ENCODE peak calls at places on chromosomes 7 and 10, in five cellular contexts. One of them, this sample, is unnamed.

GRCh38 chr10:62136931-62137330 is 131.7 kb downstream of the RTKN2 start:
- DNase-seq in HCT116: no peak
- DNase-seq in GM23338: no peak
- DNase-seq in stomach: no peak
- DNase-seq in GM12878: no peak
- DNase-seq in this sample: no peak

GRCh38 chr10:123634221-123634620 is 31.9 kb upstream of the GPR26 start:
- DNase-seq in GM12878: no peak
- DNase-seq in HCT116: no peak
- DNase-seq in stomach: no peak
- DNase-seq in GM23338: no peak
- DNase-seq in this sample: no peak

GRCh38 chr10:123512881-123513822 is 153.0 kb upstream of the GPR26 start:
- DNase-seq in GM23338: peak; percentile 53
- DNase-seq in HCT116: no peak
- DNase-seq in GM12878: no peak
- DNase-seq in stomach: no peak
- DNase-seq in this sample: no peak

GRCh38 chr10:124049484-124049883 is 43.9 kb downstream of the CHST15 start:
- DNase-seq in GM23338: no peak
- DNase-seq in GM12878: no peak
- DNase-seq in stomach: no peak
- DNase-seq in HCT116: peak; percentile 54
- DNase-seq in this sample: no peak

GRCh38 chr7:132116369-132116768 is 459.9 kb downstream of the PLXNA4 start:
- DNase-seq in GM23338: no peak
- DNase-seq in stomach: no peak
- DNase-seq in GM12878: no peak
- DNase-seq in HCT116: no peak
- DNase-seq in this sample: no peak

GRCh38 chr10:71132321-71132810 is 80.0 kb upstream of the UNC5B start:
- DNase-seq in stomach: no peak
- DNase-seq in HCT116: no peak
- DNase-seq in GM23338: peak; percentile 6
- DNase-seq in GM12878: no peak
- DNase-seq in this sample: no peak

GRCh38 chr7:28130277-28130676 is 50.3 kb downstream of the JAZF1 start:
- DNase-seq in stomach: no peak
- DNase-seq in GM23338: no peak
- DNase-seq in HCT116: no peak
- DNase-seq in GM12878: no peak
- DNase-seq in this sample: no peak

GRCh38 chr7:80790877-80791276 is 128.0 kb downstream of the SEMA3C start:
- DNase-seq in GM23338: no peak
- DNase-seq in GM12878: no peak
- DNase-seq in stomach: no peak
- DNase-seq in HCT116: no peak
- DNase-seq in this sample: no peak

GRCh38 chr7:156156734-156157408 is 344.6 kb upstream of the SHH start:
- DNase-seq in GM12878: no peak
- DNase-seq in stomach: peak; percentile 72
- DNase-seq in HCT116: peak; percentile 54
- DNase-seq in GM23338: peak; percentile 57
- DNase-seq in this sample: peak; percentile 34

GRCh38 chr7:35982600-35982999 is 170.5 kb upstream of the EEPD1 start:
- DNase-seq in GM23338: no peak
- DNase-seq in GM12878: no peak
- DNase-seq in HCT116: no peak
- DNase-seq in stomach: no peak
- DNase-seq in this sample: no peak

GRCh38 chr10:43208147-43209063 is 58.5 kb downstream of the RASGEF1A start:
- DNase-seq in stomach: no peak
- DNase-seq in GM23338: no peak
- DNase-seq in GM12878: no peak
- DNase-seq in HCT116: no peak
- DNase-seq in this sample: peak; percentile 4

GRCh38 chr10:100827819-100828743 is 82.7 kb downstream of the PAX2 start:
- DNase-seq in GM12878: no peak
- DNase-seq in stomach: peak; percentile 55
- DNase-seq in GM23338: peak; percentile 77
- DNase-seq in HCT116: no peak
- DNase-seq in this sample: peak; percentile 49

DNA sequence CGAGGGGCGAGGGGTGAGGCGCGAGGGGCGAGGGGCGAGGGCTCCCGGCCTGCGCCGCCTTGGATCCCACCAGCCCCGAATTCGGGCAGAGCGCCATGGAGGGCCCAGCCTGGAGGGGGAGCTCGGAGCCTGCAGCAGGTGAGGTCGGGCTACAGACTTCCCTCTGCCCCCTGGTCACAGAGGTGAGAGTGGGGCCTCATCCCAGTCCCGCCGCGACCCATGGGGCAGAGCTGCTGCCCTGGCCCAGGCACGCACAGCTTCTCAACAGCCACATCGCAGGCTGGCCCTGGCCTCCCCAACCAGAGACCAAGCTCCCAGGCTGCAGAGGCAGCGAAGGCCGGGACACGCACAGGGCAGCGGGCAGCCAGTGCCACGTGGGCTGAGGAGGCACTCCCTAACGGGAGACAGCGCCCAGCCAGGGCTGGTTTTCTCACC is 191.8 kb downstream of the PTPRN2 start:
- DNase-seq in HCT116: no peak
- DNase-seq in stomach: peak; percentile 40
- DNase-seq in GM12878: no peak
- DNase-seq in GM23338: peak; percentile 79
- DNase-seq in this sample: peak; percentile 69
- H3K27ac ChIP-seq in HCT116: no peak overlapping the region
- H3K27ac ChIP-seq in stomach: no peak overlapping the region
- H3K27ac ChIP-seq in GM12878: no peak overlapping the region
- H3K27ac ChIP-seq in GM23338: no peak overlapping the region
- H3K27ac ChIP-seq in this sample: no peak overlapping the region

GRCh38 chr10:34993782-34994181 is 96.4 kb downstream of the CUL2 start:
- DNase-seq in GM23338: no peak
- DNase-seq in HCT116: no peak
- DNase-seq in GM12878: no peak
- DNase-seq in stomach: no peak
- DNase-seq in this sample: no peak
- TF ChIP-seq POLR2AphosphoS5 in GM23338: no peak
- TF ChIP-seq POLR2AphosphoS5 in HCT116: no peak
- TF ChIP-seq POLR2AphosphoS5 in GM12878: no peak
- TF ChIP-seq POLR2AphosphoS5 in stomach: no peak
- TF ChIP-seq POLR2AphosphoS5 in this sample: no peak

GRCh38 chr10:92490387-92490786 is 83.5 kb downstream of the IDE start:
- DNase-seq in HCT116: no peak
- DNase-seq in GM12878: no peak
- DNase-seq in stomach: no peak
- DNase-seq in GM23338: no peak
- DNase-seq in this sample: no peak
- H3K27ac ChIP-seq in HCT116: no peak overlapping the region
- H3K27ac ChIP-seq in GM12878: no peak overlapping the region
- H3K27ac ChIP-seq in stomach: no peak overlapping the region
- H3K27ac ChIP-seq in GM23338: no peak overlapping the region
- H3K27ac ChIP-seq in this sample: no peak overlapping the region

DNA sequence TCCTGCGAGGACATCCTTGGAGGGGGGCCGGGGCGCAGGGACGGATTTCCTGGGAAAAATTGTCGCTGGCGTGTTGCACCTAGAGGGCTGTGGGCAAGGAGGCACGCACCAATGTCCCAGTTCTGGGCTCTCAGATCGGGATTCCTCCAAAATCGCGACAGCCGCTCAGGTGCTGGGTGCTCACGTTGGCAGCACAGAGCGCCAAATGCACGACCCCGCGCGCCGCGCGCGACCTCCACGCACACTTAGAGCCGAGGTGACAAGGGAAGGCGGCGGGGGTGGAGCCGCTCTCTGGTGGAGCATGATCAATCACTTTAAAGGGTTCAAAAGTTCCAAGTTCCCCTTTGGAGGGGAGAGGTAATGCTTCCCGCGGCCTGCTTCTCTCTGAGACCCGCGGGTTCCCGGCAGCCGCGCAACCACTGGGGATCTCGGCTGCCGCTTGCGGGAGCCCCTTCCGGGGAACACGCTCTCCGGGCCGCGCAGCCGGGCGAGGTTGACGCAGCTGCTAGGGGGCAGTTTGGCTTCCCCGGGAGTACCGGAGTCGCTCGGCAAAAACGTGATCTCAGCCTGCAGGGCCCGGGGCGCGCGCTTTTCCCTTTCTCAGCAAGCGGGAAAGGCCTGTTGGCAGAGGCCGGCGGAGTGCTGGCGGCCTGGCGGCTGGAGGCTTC is 25.4 kb downstream of the SKIDA1 start:
- DNase-seq in stomach: no peak
- DNase-seq in GM12878: no peak
- DNase-seq in GM23338: no peak
- DNase-seq in HCT116: no peak
- DNase-seq in this sample: no peak
- TF ChIP-seq POLR2AphosphoS5 in stomach: no peak
- TF ChIP-seq POLR2AphosphoS5 in GM12878: no peak
- TF ChIP-seq POLR2AphosphoS5 in GM23338: no peak
- TF ChIP-seq POLR2AphosphoS5 in HCT116: no peak
- TF ChIP-seq POLR2AphosphoS5 in this sample: no peak

DNA sequence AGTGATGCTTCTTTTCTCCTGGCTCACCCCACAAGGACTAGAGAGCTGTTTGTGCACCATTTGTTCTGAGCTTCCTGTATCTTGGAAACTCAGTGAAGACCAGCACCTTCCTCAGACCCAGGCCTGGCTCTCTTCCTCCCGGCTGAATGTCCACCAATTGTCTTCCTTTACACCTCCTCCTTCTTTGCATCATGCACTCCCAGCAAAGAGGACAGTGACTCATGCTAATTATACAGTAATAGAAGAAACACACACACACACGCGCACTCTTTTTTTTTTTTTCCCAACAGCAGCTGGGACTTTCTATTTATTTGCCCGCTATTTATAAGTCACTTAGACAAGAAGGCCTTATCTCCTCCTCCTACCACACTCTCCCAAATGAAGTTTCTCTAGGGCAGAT is 990.8 kb downstream of the CCSER2 start:
- DNase-seq in GM12878: no peak
- DNase-seq in stomach: no peak
- DNase-seq in GM23338: no peak
- DNase-seq in HCT116: no peak
- DNase-seq in this sample: no peak
- H3K27ac ChIP-seq in GM12878: no peak overlapping the region
- H3K27ac ChIP-seq in stomach: no peak overlapping the region
- H3K27ac ChIP-seq in GM23338: no peak overlapping the region
- H3K27ac ChIP-seq in HCT116: no peak overlapping the region
- H3K27ac ChIP-seq in this sample: no peak overlapping the region

DNA sequence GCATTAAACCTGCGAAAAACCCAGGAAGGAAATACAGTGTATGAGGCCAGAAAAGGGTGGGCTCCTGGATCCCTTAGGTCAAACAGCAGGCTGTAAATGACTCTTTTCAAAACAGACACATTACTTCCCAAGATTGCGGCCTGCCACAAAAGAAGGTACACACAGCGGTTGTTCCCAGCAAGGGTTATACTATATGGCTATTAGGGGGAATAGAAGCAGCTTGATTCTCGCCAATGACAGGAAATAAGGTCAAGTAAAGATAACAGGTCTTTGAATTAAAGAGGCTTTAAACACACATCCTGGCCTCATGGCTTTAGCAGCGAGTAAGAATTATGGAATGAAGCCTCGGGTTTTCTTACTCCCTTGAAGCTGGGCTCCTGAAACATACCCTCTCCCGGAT is 58.3 kb downstream of the CYP26A1 start:
- DNase-seq in HCT116: no peak
- DNase-seq in GM12878: no peak
- DNase-seq in GM23338: no peak
- DNase-seq in stomach: no peak
- DNase-seq in this sample: peak; percentile 18
- TF ChIP-seq POLR2AphosphoS5 in HCT116: no peak
- TF ChIP-seq POLR2AphosphoS5 in GM12878: no peak
- TF ChIP-seq POLR2AphosphoS5 in GM23338: no peak
- TF ChIP-seq POLR2AphosphoS5 in stomach: no peak
- TF ChIP-seq POLR2AphosphoS5 in this sample: no peak

DNA sequence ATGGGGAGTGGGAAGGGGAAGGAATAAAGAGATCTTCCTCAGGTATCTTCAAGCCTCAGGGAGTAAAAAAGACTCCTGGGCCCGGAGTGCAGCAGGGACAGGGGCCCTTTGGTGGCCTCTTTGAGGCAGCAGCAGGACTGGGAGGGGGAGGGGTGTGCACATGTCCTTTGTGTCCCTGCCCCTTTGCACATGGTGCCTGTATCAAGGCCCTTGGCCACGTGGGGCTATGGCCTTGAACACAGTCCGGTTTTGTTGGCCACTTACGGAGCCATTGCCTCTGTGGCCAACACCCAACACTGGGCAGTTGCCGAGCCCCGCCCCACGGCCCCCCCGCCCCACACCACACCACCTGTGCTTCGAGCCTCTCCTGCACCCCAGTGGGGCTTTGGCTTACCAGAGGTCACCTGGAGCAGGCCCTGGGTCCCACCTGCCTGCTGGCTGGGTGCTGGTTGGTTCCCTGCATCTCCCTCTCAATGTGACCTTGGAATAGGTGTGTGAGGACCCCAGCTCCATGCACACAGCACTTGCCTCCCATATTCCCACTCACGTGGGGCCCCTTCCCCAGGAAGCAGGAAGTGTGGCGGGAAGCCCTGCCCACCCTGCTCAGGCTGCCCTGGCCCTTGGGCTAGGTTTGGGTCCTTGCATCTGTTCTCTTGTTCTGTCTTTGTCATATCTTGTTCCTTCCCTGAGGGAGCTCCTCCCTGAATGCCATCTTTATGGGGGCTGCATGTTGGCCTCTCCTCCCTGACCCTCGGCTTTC is 5.3 kb downstream of the SAP25 start:
- DNase-seq in stomach: no peak
- DNase-seq in GM12878: no peak
- DNase-seq in GM23338: no peak
- DNase-seq in HCT116: no peak
- DNase-seq in this sample: peak; percentile 53
- H3K27ac ChIP-seq in stomach: no peak overlapping the region
- H3K27ac ChIP-seq in GM12878: no peak overlapping the region
- H3K27ac ChIP-seq in GM23338: no peak overlapping the region
- H3K27ac ChIP-seq in HCT116: no peak overlapping the region
- H3K27ac ChIP-seq in this sample: no peak overlapping the region

GRCh38 chr10:10492420-10492819 is 525.3 kb upstream of the CELF2 start:
- DNase-seq in HCT116: no peak
- DNase-seq in GM23338: no peak
- DNase-seq in GM12878: no peak
- DNase-seq in stomach: no peak
- DNase-seq in this sample: no peak

GRCh38 chr10:10490187-10490980 is 527.3 kb upstream of the CELF2 start:
- DNase-seq in stomach: no peak
- DNase-seq in GM23338: no peak
- DNase-seq in HCT116: no peak
- DNase-seq in GM12878: no peak
- DNase-seq in this sample: no peak

GRCh38 chr10:10489765-10490164 is 527.9 kb upstream of the CELF2 start:
- DNase-seq in GM23338: no peak
- DNase-seq in HCT116: no peak
- DNase-seq in GM12878: no peak
- DNase-seq in stomach: no peak
- DNase-seq in this sample: no peak

GRCh38 chr10:10489086-10489485 is 528.6 kb upstream of the CELF2 start:
- DNase-seq in stomach: no peak
- DNase-seq in HCT116: no peak
- DNase-seq in GM23338: no peak
- DNase-seq in GM12878: no peak
- DNase-seq in this sample: no peak
- TF ChIP-seq POLR2AphosphoS5 in stomach: no peak
- TF ChIP-seq POLR2AphosphoS5 in HCT116: no peak
- TF ChIP-seq POLR2AphosphoS5 in GM23338: no peak
- TF ChIP-seq POLR2AphosphoS5 in GM12878: no peak
- TF ChIP-seq POLR2AphosphoS5 in this sample: no peak

GRCh38 chr7:975702-976473 is 539 bp upstream of the COX19 start:
- DNase-seq in GM23338: no peak
- DNase-seq in GM12878: no peak
- DNase-seq in HCT116: no peak
- DNase-seq in stomach: no peak
- DNase-seq in this sample: no peak
- H3K27ac ChIP-seq in GM23338: no peak overlapping the region
- H3K27ac ChIP-seq in GM12878: no peak overlapping the region
- H3K27ac ChIP-seq in HCT116: no peak overlapping the region
- H3K27ac ChIP-seq in stomach: peak overlapping the region; percentile 49
- H3K27ac ChIP-seq in this sample: peak overlapping the region; percentile 98

GRCh38 chr7:134703781-134704180 is 57.1 kb downstream of the BPGM start:
- DNase-seq in GM23338: no peak
- DNase-seq in GM12878: no peak
- DNase-seq in stomach: no peak
- DNase-seq in HCT116: no peak
- DNase-seq in this sample: peak; percentile 28
- TF ChIP-seq POLR2AphosphoS5 in GM23338: no peak
- TF ChIP-seq POLR2AphosphoS5 in GM12878: no peak
- TF ChIP-seq POLR2AphosphoS5 in stomach: peak; percentile 31
- TF ChIP-seq POLR2AphosphoS5 in HCT116: no peak
- TF ChIP-seq POLR2AphosphoS5 in this sample: peak; percentile 52

This sample was measured in transverse colon.